ENCODE peak calls at places on chromosomes 12 and 14, in five cellular contexts. S is type B pancreatic cell, J is astrocyte of the cerebellum, H is CMK, L is thyroid gland. D is an unnamed sample.

GRCh38 chr12:132305991-132306884 is 23.2 kb downstream of the GALNT9 start:
- DNase-seq in J (no peak), S (no peak), H (no peak), L (peak; percentile 1), D (no peak)

GRCh38 chr12:102216086-102216691 is 18.6 kb upstream of the PMCH start:
- DNase-seq in J (peak; percentile 38), S (no peak), H (no peak), L (no peak), D (no peak)

GRCh38 chr12:9243999-9244649 is 35.9 kb upstream of the PZP start:
- DNase-seq in L (no peak), H (no peak), S (no peak), J (no peak), D (no peak)

GRCh38 chr14:28769358-28769757 is 2.8 kb downstream of the FOXG1 start:
- DNase-seq in J (no peak), S (no peak), L (no peak), H (no peak), D (no peak)

GRCh38 chr12:109539508-109539907 is 33.8 kb downstream of the MMAB start:
- DNase-seq in H (no peak), S (no peak), J (no peak), L (no peak), D (no peak)

GRCh38 chr14:73713206-73713803 is 879 bp downstream of the PNMA1 start:
- DNase-seq in L (no peak), J (no peak), H (no peak), S (no peak), D (no peak)

GRCh38 chr12:62899568-62900390 is 35.2 kb downstream of the PPM1H start:
- DNase-seq in H (no peak), J (no peak), S (no peak), L (no peak), D (no peak)

GRCh38 chr12:12333980-12334709 is 15.9 kb downstream of the MANSC1 start:
- DNase-seq in J (no peak), H (no peak), S (no peak), L (peak; percentile 31), D (no peak)

GRCh38 chr12:52058631-52059324 is 7.5 kb downstream of the NR4A1 start:
- DNase-seq in J (no peak), H (no peak), S (peak; percentile 65), L (no peak), D (no peak)

GRCh38 chr12:47458273-47458672 is 247.6 kb downstream of the RPAP3 start:
- DNase-seq in S (no peak), H (no peak), J (no peak), L (no peak), D (no peak)

GRCh38 chr12:37672655-37673260 is 643.8 kb upstream of the ALG10B start:
- DNase-seq in H (no peak), J (no peak), S (no peak), L (no peak), D (peak; percentile 11)

GRCh38 chr12:94678849-94679248 is 28.5 kb upstream of the TMCC3 start:
- DNase-seq in S (no peak), L (no peak), H (no peak), J (no peak), D (no peak)

GRCh38 chr12:29754235-29755189 is 29.2 kb downstream of the TMTC1 start:
- DNase-seq in J (no peak), H (no peak), L (no peak), S (no peak), D (no peak)

GRCh38 chr12:131991816-131992430 is 42.2 kb downstream of the EP400 start:
- DNase-seq in S (no peak), J (no peak), L (no peak), H (no peak), D (no peak)

GRCh38 chr12:27331927-27332324 is 710 bp upstream of the BMAL2 start:
- DNase-seq in S (no peak), L (no peak), H (no peak), J (no peak), D (no peak)

GRCh38 chr14:37591311-37591940 is 3.6 kb downstream of the FOXA1 start:
- DNase-seq in J (no peak), L (no peak), S (no peak), H (no peak), D (no peak)

GRCh38 chr12:12010277-12011031 is 60.3 kb upstream of the BCL2L14 start:
- DNase-seq in J (peak; percentile 87), H (peak; percentile 71), L (peak; percentile 12), S (no peak), D (peak; percentile 66)